ENCODE peak calls at places on chromosome 22, in six cellular contexts. D is Peyer's patch; P is body of pancreas; G is CD8-positive, alpha-beta memory T cell; O is colonic mucosa; Q is psoas muscle. H is an unnamed sample.

GRCh38 chr22:23058063-23058462 is 12.3 kb upstream of the GNAZ start:
- DNase-seq in D (peak; percentile 13), P (no peak), G (no peak), O (no peak), Q (no peak), H (no peak)

GRCh38 chr22:50189849-50190181 is 4.1 kb downstream of the TRABD start:
- DNase-seq in D (no peak), P (no peak), G (no peak), O (peak; percentile 67), Q (no peak), H (peak; percentile 47)

GRCh38 chr22:40817737-40818136 is 1.4 kb downstream of the SLC25A17 start:
- DNase-seq in D (no peak), P (no peak), G (no peak), O (no peak), Q (no peak), H (peak; percentile 53)

GRCh38 chr22:40418366-40419201 is 48.2 kb downstream of the SGSM3 start:
- DNase-seq in D (no peak), P (no peak), G (no peak), O (no peak), Q (no peak), H (peak; percentile 86)

GRCh38 chr22:29798318-29798717 is 31.1 kb downstream of the UQCR10 start:
- DNase-seq in D (no peak), P (no peak), G (no peak), O (no peak), Q (no peak), H (peak; percentile 63)

GRCh38 chr22:47694536-47694935 is 932.1 kb downstream of the TBC1D22A start:
- DNase-seq in D (no peak), P (no peak), G (no peak), O (no peak), Q (no peak), H (no peak)

GRCh38 chr22:29587938-29588699 is 7.2 kb upstream of the NIPSNAP1 start:
- DNase-seq in D (no peak), P (no peak), G (no peak), O (no peak), Q (no peak), H (no peak)

GRCh38 chr22:46085831-46086576 is 64.3 kb upstream of the PPARA start:
- DNase-seq in D (no peak), P (peak; percentile 81), G (no peak), O (peak; percentile 92), Q (peak; percentile 91), H (no peak)

GRCh38 chr22:30945653-30946052 is 22.9 kb downstream of the MORC2 start:
- DNase-seq in D (no peak), P (no peak), G (no peak), O (no peak), Q (no peak), H (no peak)

GRCh38 chr22:49209452-49210195 is 618.0 kb downstream of the BRD1 start:
- DNase-seq in D (no peak), P (peak; percentile 41), G (no peak), O (no peak), Q (no peak), H (no peak)

GRCh38 chr22:26086359-26086758 is 82.9 kb upstream of the SEZ6L start:
- DNase-seq in D (no peak), P (no peak), G (no peak), O (no peak), Q (no peak), H (peak; percentile 1)

GRCh38 chr22:30286813-30287625 is 2.3 kb downstream of the CASTOR1 start:
- DNase-seq in D (peak; percentile 82), P (peak; percentile 69), G (peak; percentile 82), O (peak; percentile 88), Q (peak; percentile 69), H (peak; percentile 73)

GRCh38 chr22:25350551-25350971 is 131.1 kb downstream of the CRYBB2 start:
- DNase-seq in D (no peak), P (no peak), G (no peak), O (no peak), Q (no peak), H (no peak)

GRCh38 chr22:41247703-41248102 is 7.0 kb upstream of the CHADL start:
- DNase-seq in D (no peak), P (no peak), G (no peak), O (no peak), Q (no peak), H (no peak)

GRCh38 chr22:44289429-44290171 is 23.2 kb downstream of the SHISAL1 start:
- DNase-seq in D (no peak), P (no peak), G (no peak), O (no peak), Q (no peak), H (no peak)

GRCh38 chr22:29032584-29032983 is 29.0 kb downstream of the C22orf31 start:
- DNase-seq in D (no peak), P (peak; percentile 51), G (no peak), O (no peak), Q (no peak), H (no peak)

GRCh38 chr22:45273452-45274075 is 11.2 kb upstream of the UPK3A start:
- DNase-seq in D (no peak), P (no peak), G (no peak), O (peak; percentile 87), Q (no peak), H (no peak)

GRCh38 chr22:42452456-42452855 is 20.3 kb upstream of the NFAM1 start:
- DNase-seq in D (no peak), P (no peak), G (no peak), O (no peak), Q (no peak), H (no peak)

GRCh38 chr22:42450862-42451261 is 18.7 kb upstream of the NFAM1 start:
- DNase-seq in D (no peak), P (no peak), G (no peak), O (no peak), Q (no peak), H (no peak)

GRCh38 chr22:42451499-42452145 is 19.4 kb upstream of the NFAM1 start:
- DNase-seq in D (no peak), P (no peak), G (no peak), O (no peak), Q (no peak), H (no peak)

DNA sequence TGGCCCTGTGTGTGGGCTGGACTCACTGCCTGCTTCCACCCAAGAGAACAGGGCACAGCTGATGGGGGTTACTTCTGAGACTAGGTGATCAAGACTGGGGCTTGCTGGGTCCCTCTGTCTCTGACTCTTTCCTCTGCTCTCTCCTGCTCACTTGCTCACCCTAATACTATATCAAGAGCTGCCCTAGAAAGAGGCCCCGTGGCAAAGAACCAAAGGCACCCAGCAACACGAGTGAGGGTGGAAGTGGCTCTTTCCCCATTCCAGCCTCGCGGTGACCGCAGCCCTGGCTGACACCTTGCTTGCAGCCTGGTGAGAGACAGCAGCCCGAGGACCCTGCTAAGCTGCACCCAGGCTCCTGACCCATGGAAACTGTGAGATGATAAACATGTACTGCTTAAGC is 20.7 kb upstream of the NFAM1 start:
- DNase-seq in D (no peak), P (no peak), G (no peak), O (no peak), Q (no peak), H (no peak)
- H3K27ac ChIP-seq in D (no peak overlapping the region), P (no peak overlapping the region), G (no peak overlapping the region), O (no peak overlapping the region), Q (no peak overlapping the region), H (no peak overlapping the region)

DNA sequence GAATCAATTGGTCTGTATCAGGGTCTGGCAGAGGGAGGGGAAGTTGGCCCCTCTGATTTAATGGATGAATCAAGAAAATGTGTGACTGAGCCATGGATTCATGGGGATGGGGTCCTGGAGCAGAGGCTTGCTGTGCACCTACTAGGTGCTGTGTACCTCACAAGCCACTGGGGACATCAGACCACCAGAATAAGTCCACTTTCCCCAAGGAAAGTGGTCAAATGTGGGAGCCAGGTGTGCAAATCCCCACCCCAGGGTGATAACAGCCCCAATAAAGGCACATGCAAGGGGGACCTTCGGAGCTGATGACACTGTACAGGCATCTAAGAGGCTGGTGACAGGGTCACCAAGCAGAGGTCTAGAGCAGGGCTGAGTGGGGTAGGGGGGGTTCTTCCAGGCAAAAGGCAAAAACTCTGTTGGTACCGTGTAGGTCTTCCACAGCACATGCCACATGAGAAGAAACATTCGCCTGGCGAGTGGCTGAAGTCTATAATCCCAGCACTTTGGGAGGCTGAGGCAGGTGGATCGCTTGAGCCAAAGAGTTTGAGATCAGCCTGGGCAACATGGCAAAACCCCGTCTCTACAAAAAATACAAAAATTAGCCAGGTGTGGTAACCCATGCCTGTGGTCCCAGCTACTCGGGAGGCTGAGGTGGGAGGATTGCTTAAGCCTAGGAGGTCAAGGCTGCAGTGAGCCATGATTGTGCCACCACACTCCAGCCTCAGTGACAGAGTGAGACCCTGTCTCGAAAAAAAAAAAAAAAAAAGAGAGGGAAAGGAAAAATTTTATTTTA is 28.8 kb downstream of the TXN2 start:
- DNase-seq in D (no peak), P (no peak), G (no peak), O (no peak), Q (no peak), H (peak; percentile 19)
- H3K27ac ChIP-seq in D (peak overlapping the region; percentile 85), P (peak overlapping the region; percentile 91), G (no peak overlapping the region), O (peak overlapping the region; percentile 95), Q (peak overlapping the region; percentile 96), H (peak overlapping the region; percentile 80)

DNA sequence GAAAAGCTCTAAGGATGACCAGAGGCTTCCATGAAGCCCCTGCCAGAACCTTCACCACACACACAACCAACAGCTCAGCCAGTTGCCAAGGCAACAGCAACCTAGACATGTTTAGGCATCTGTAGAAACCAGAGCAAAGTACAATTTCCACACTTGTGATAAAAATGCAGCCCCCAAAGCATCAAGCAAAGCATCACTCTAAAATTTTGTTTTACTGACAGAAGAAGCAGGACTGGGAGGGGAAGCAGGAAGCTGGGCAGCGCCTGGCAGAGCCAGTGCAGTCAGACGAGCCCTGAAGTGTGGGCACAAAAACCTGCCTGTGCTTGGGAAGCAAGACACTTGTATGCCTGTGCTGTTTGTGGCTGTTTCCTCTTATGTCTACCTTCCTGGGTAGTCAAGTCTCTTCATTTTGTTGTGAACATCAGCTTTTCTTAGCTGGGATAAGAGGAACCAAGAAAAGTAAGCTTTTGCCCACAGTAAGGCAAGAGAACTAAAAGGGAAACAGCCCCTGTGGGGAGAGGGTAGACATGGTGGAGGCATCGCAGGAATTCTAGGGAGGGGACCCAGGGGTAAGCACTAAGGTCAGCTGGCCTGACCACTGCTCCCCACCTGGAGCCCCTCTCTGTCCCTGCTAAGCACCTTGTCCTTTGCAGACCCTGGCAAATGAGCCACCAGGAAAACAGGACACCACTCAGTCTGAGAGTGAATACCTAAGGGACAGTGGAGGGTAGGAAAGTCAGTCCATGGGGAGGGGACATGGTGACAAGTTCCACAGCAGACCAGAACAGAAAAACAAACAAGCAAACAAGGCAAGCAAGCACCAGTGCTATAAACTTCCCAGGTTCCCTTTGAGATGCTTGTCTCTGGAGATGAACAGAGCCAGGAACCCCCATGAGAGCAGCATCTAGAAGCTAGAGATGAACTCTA is 13.4 kb downstream of the PACSIN2 start:
- DNase-seq in D (no peak), P (no peak), G (no peak), O (no peak), Q (no peak), H (peak; percentile 15)
- H3K27ac ChIP-seq in D (no peak overlapping the region), P (peak overlapping the region; percentile 52), G (no peak overlapping the region), O (no peak overlapping the region), Q (peak overlapping the region; percentile 48), H (no peak overlapping the region)

GRCh38 chr22:37680191-37680851 is 4.9 kb downstream of the LGALS1 start:
- DNase-seq in D (no peak), P (no peak), G (no peak), O (no peak), Q (no peak), H (no peak)

GRCh38 chr22:37679670-37680069 is 4.2 kb downstream of the LGALS1 start:
- DNase-seq in D (no peak), P (no peak), G (no peak), O (no peak), Q (no peak), H (no peak)

GRCh38 chr22:37678372-37678771 is 2.9 kb downstream of the LGALS1 start:
- DNase-seq in D (no peak), P (no peak), G (no peak), O (no peak), Q (no peak), H (no peak)

GRCh38 chr22:37681001-37681424 is 5.1 kb upstream of the NOL12 start:
- DNase-seq in D (no peak), P (no peak), G (no peak), O (no peak), Q (no peak), H (no peak)

GRCh38 chr22:37681556-37682049 is 4.5 kb upstream of the NOL12 start:
- DNase-seq in D (peak; percentile 66), P (peak; percentile 85), G (peak; percentile 47), O (peak; percentile 84), Q (peak; percentile 76), H (peak; percentile 81)
- H3K27ac ChIP-seq in D (no peak overlapping the region), P (no peak overlapping the region), G (no peak overlapping the region), O (no peak overlapping the region), Q (no peak overlapping the region), H (no peak overlapping the region)

H was measured in OCI-LY7.